ENCODE peak calls at places on chromosomes 7 and 10, in nine cellular contexts. F is skeletal muscle cell, I is left ventricle myocardium superior, Q is fibroblast of the aortic adventitia, R is T-cell, L is amygdala, K is GM03348, D is thoracic aorta, S is hepatocyte. Y is an unnamed sample.

GRCh38 chr7:21076579-21076978 is 289.9 kb upstream of the SP8 start:
- DNase-seq in F (no peak), I (no peak), Q (no peak), R (no peak), L (no peak), K (no peak), D (no peak), S (no peak), Y (peak)

GRCh38 chr10:88538038-88538437 is 45.1 kb downstream of the RNLS start:
- DNase-seq in F (peak), I (no peak), Q (peak), R (no peak), L (no peak), K (peak), D (no peak), S (no peak), Y (no peak)

GRCh38 chr7:44403176-44403759 is 77.9 kb upstream of the CAMK2B start:
- DNase-seq in F (no peak), I (no peak), Q (no peak), R (no peak), L (no peak), K (no peak), D (no peak), S (no peak), Y (no peak)

GRCh38 chr7:95045236-95045923 is 138.0 kb downstream of the PPP1R9A start:
- DNase-seq in F (no peak), I (no peak), Q (peak), R (no peak), L (no peak), K (peak), D (no peak), S (no peak), Y (peak)

GRCh38 chr10:69318997-69319727 is 40.9 kb downstream of the HK1 start:
- DNase-seq in F (no peak), I (peak), Q (peak), R (peak), L (no peak), K (peak), D (peak), S (peak), Y (no peak)

GRCh38 chr7:155509725-155510551 is 36.4 kb downstream of the CNPY1 start:
- DNase-seq in F (no peak), I (no peak), Q (no peak), R (no peak), L (no peak), K (no peak), D (no peak), S (no peak), Y (no peak)

GRCh38 chr7:99429756-99430155 is 8.8 kb downstream of the PTCD1 start:
- DNase-seq in F (no peak), I (no peak), Q (no peak), R (no peak), L (no peak), K (no peak), D (no peak), S (no peak), Y (no peak)

GRCh38 chr7:109763611-109764010 is 1193.9 kb downstream of the DNAJB9 start:
- DNase-seq in F (no peak), I (no peak), Q (no peak), R (no peak), L (no peak), K (no peak), D (no peak), S (no peak), Y (peak)

GRCh38 chr10:114470956-114471905 is 66.9 kb upstream of the AFAP1L2 start:
- DNase-seq in F (peak), I (peak), Q (peak), R (peak), L (no peak), K (peak), D (no peak), S (peak), Y (peak)

GRCh38 chr10:121459765-121460453 is 138.3 kb downstream of the FGFR2 start:
- DNase-seq in F (no peak), I (no peak), Q (no peak), R (no peak), L (no peak), K (no peak), D (peak), S (no peak), Y (no peak)

GRCh38 chr10:112912441-112912911 is 37.6 kb upstream of the TCF7L2 start:
- DNase-seq in F (no peak), I (no peak), Q (no peak), R (no peak), L (no peak), K (no peak), D (no peak), S (no peak), Y (no peak)

GRCh38 chr7:44167920-44168319 is 21.3 kb downstream of the GCK start:
- DNase-seq in F (no peak), I (no peak), Q (no peak), R (no peak), L (no peak), K (no peak), D (no peak), S (no peak), Y (no peak)

GRCh38 chr7:82729172-82730030 is 285.8 kb upstream of the CACNA2D1 start:
- DNase-seq in F (no peak), I (no peak), Q (peak), R (no peak), L (no peak), K (peak), D (no peak), S (peak), Y (peak)

GRCh38 chr7:21507627-21508343 is 35.1 kb upstream of the DNAH11 start:
- DNase-seq in F (no peak), I (no peak), Q (peak), R (no peak), L (no peak), K (peak), D (no peak), S (peak), Y (peak)

GRCh38 chr10:25334445-25334844 is 159.6 kb downstream of the GPR158 start:
- DNase-seq in F (no peak), I (no peak), Q (no peak), R (no peak), L (no peak), K (no peak), D (no peak), S (no peak), Y (no peak)

GRCh38 chr10:75276029-75276872 is 40.5 kb upstream of the COMTD1 start:
- DNase-seq in F (no peak), I (no peak), Q (no peak), R (no peak), L (no peak), K (no peak), D (no peak), S (no peak), Y (no peak)

GRCh38 chr10:22251751-22252285 is 34.0 kb upstream of the EBLN1 start:
- DNase-seq in F (no peak), I (peak), Q (peak), R (peak), L (peak), K (peak), D (no peak), S (peak), Y (peak)

GRCh38 chr10:50561266-50561665 is 62.5 kb downstream of the SGMS1 start:
- DNase-seq in F (peak), I (no peak), Q (peak), R (no peak), L (no peak), K (peak), D (no peak), S (no peak), Y (no peak)

GRCh38 chr10:125144693-125145623 is 15.4 kb downstream of the CTBP2 start:
- DNase-seq in F (no peak), I (no peak), Q (peak), R (no peak), L (no peak), K (peak), D (no peak), S (no peak), Y (no peak)

GRCh38 chr10:131638481-131639278 is 262.1 kb upstream of the PPP2R2D start:
- DNase-seq in F (no peak), I (no peak), Q (no peak), R (no peak), L (no peak), K (no peak), D (no peak), S (no peak), Y (no peak)

GRCh38 chr7:84194484-84195260 is at the start of gene SEMA3A:
- DNase-seq in F (peak), I (no peak), Q (peak), R (no peak), L (peak), K (peak), D (no peak), S (peak), Y (peak)

GRCh38 chr7:151249034-151249731 is 689 bp upstream of the SMARCD3 start:
- DNase-seq in F (no peak), I (peak), Q (peak), R (no peak), L (peak), K (peak), D (no peak), S (peak), Y (no peak)